ENCODE peak calls at places on chromosome 16, in five cellular contexts. One of them, this sample, is unnamed.

GRCh38 chr16:14641206-14641605 is 8.5 kb downstream of the BFAR start:
- DNase-seq in NCI-H446 treated with DMSO at 0.1 percent for 48 hours: no peak
- DNase-seq in HT-29: no peak
- DNase-seq in kidney tubule cell: no peak
- DNase-seq in memory B cell: no peak
- DNase-seq in this sample: no peak

GRCh38 chr16:20920091-20920490 is 19.5 kb downstream of the LYRM1 start:
- DNase-seq in memory B cell: no peak
- DNase-seq in kidney tubule cell: no peak
- DNase-seq in HT-29: no peak
- DNase-seq in NCI-H446 treated with DMSO at 0.1 percent for 48 hours: no peak
- DNase-seq in this sample: no peak

GRCh38 chr16:53156516-53156915 is 101.7 kb downstream of the CHD9 start:
- DNase-seq in HT-29: no peak
- DNase-seq in kidney tubule cell: no peak
- DNase-seq in memory B cell: no peak
- DNase-seq in NCI-H446 treated with DMSO at 0.1 percent for 48 hours: no peak
- DNase-seq in this sample: no peak

GRCh38 chr16:4736546-4736945 is 2.2 kb downstream of the DNAAF8 start:
- DNase-seq in HT-29: no peak
- DNase-seq in NCI-H446 treated with DMSO at 0.1 percent for 48 hours: no peak
- DNase-seq in memory B cell: no peak
- DNase-seq in kidney tubule cell: no peak
- DNase-seq in this sample: no peak

GRCh38 chr16:10575506-10576130 is 4.8 kb downstream of the EMP2 start:
- DNase-seq in NCI-H446 treated with DMSO at 0.1 percent for 48 hours: no peak
- DNase-seq in HT-29: no peak
- DNase-seq in memory B cell: no peak
- DNase-seq in kidney tubule cell: no peak
- DNase-seq in this sample: no peak

GRCh38 chr16:87276091-87276561 is 41.1 kb downstream of the C16orf95 start:
- DNase-seq in kidney tubule cell: no peak
- DNase-seq in NCI-H446 treated with DMSO at 0.1 percent for 48 hours: no peak
- DNase-seq in HT-29: no peak
- DNase-seq in memory B cell: no peak
- DNase-seq in this sample: no peak

GRCh38 chr16:52742052-52742451 is 195.1 kb upstream of the TOX3 start:
- DNase-seq in HT-29: no peak
- DNase-seq in memory B cell: no peak
- DNase-seq in kidney tubule cell: no peak
- DNase-seq in NCI-H446 treated with DMSO at 0.1 percent for 48 hours: no peak
- DNase-seq in this sample: no peak

GRCh38 chr16:10070591-10070990 is 111.6 kb downstream of the GRIN2A start:
- DNase-seq in kidney tubule cell: no peak
- DNase-seq in NCI-H446 treated with DMSO at 0.1 percent for 48 hours: no peak
- DNase-seq in memory B cell: no peak
- DNase-seq in HT-29: no peak
- DNase-seq in this sample: no peak